ENCODE peak calls at places on chromosome 2, in ten cellular contexts. F is Panc1; E is HepG2; U is hepatocyte; I is tibial nerve; N is CD4-positive, alpha-beta T cell; G is IMR-90; K is Peyer's patch; P is A549; X is spleen. Q is an unnamed sample.

GRCh38 chr2:191030521-191031154 is 16.7 kb upstream of the STAT1 start:
- DNase-seq in P (peak), U (peak), X (no peak), G (peak), F (no peak), I (no peak), E (peak), K (no peak), N (no peak), Q (no peak)

GRCh38 chr2:230717595-230717994 is 5.0 kb downstream of the CAB39 start:
- DNase-seq in N (no peak), K (no peak), I (no peak), X (no peak), E (no peak), U (no peak), G (no peak), F (no peak), P (no peak), Q (no peak)

GRCh38 chr2:66058675-66059074 is 376.2 kb upstream of the MEIS1 start:
- DNase-seq in E (no peak), U (no peak), K (no peak), X (no peak), F (no peak), I (no peak), G (no peak), P (no peak), N (no peak), Q (no peak)

GRCh38 chr2:143282684-143283083 is 153.5 kb downstream of the ARHGAP15 start:
- DNase-seq in U (no peak), N (no peak), X (no peak), K (no peak), E (no peak), F (no peak), G (no peak), P (no peak), I (no peak), Q (no peak)

GRCh38 chr2:182049783-182050182 is 64.1 kb downstream of the PPP1R1C start:
- DNase-seq in P (no peak), G (no peak), X (no peak), K (no peak), N (no peak), F (no peak), U (no peak), I (no peak), E (no peak), Q (no peak)

GRCh38 chr2:205706769-205707375 is 24.6 kb downstream of the NRP2 start:
- DNase-seq in K (peak), N (no peak), I (no peak), E (no peak), P (peak), F (no peak), U (peak), G (peak), X (peak), Q (peak)

GRCh38 chr2:191166111-191166755 is 15.4 kb upstream of the STAT4 start:
- DNase-seq in N (no peak), G (peak), E (peak), X (no peak), I (no peak), U (peak), P (peak), F (no peak), K (no peak), Q (peak)

GRCh38 chr2:210199186-210199765 is 26.0 kb downstream of the ACADL start:
- DNase-seq in X (no peak), E (peak), N (no peak), K (no peak), F (no peak), U (peak), P (peak), I (no peak), G (peak), Q (no peak)

GRCh38 chr2:29749843-29750242 is 171.5 kb downstream of the ALK start:
- DNase-seq in U (no peak), P (no peak), X (no peak), G (no peak), E (no peak), K (no peak), N (no peak), F (no peak), I (no peak), Q (no peak)

GRCh38 chr2:121297217-121297830 is 12.3 kb upstream of the TFCP2L1 start:
- DNase-seq in G (peak), E (peak), P (peak), I (no peak), N (no peak), U (peak), K (no peak), F (peak), X (no peak), Q (no peak)

GRCh38 chr2:190352668-190353536 is 9.5 kb downstream of the INPP1 start:
- DNase-seq in X (no peak), P (no peak), F (no peak), G (no peak), K (no peak), I (no peak), E (peak), N (no peak), U (peak), Q (no peak)

GRCh38 chr2:130307850-130308249 is 34.8 kb upstream of the IMP4 start:
- DNase-seq in I (no peak), N (no peak), K (no peak), E (no peak), P (no peak), X (no peak), U (no peak), G (no peak), F (no peak), Q (no peak)

GRCh38 chr2:170739048-170739447 is 23.9 kb downstream of the SP5 start:
- DNase-seq in E (peak), G (peak), K (no peak), N (no peak), X (no peak), I (no peak), P (peak), U (peak), F (peak), Q (peak)

GRCh38 chr2:112024246-112024645 is 30.8 kb upstream of the TMEM87B start:
- DNase-seq in N (no peak), E (no peak), K (no peak), U (no peak), X (no peak), G (no peak), P (no peak), F (no peak), I (no peak), Q (no peak)

GRCh38 chr2:100783986-100784385 is 36.0 kb upstream of the NPAS2 start:
- DNase-seq in F (no peak), X (no peak), I (no peak), N (no peak), P (no peak), U (no peak), K (no peak), G (no peak), E (no peak), Q (no peak)

GRCh38 chr2:96326990-96327820 is 2.1 kb downstream of the ITPRIPL1 start:
- DNase-seq in K (no peak), P (no peak), U (no peak), F (no peak), I (no peak), N (no peak), G (no peak), E (no peak), X (no peak), Q (no peak)

GRCh38 chr2:191402966-191403565 is 157.9 kb downstream of the MYO1B start:
- DNase-seq in I (no peak), X (no peak), U (no peak), K (no peak), G (no peak), F (no peak), N (no peak), E (no peak), P (no peak), Q (no peak)

GRCh38 chr2:119694994-119695521 is 16.1 kb downstream of the TMEM177 start:
- DNase-seq in N (peak), E (peak), U (no peak), P (no peak), G (peak), I (no peak), X (no peak), F (no peak), K (no peak), Q (no peak)

GRCh38 chr2:190974629-190975361 is 39.2 kb downstream of the STAT1 start:
- DNase-seq in X (no peak), E (no peak), K (no peak), F (no peak), G (no peak), I (no peak), N (no peak), P (no peak), U (no peak), Q (no peak)

GRCh38 chr2:110741491-110741980 is 9.2 kb downstream of the ACOXL start:
- DNase-seq in F (no peak), U (peak), N (no peak), X (no peak), K (no peak), P (no peak), E (no peak), G (no peak), I (no peak), Q (no peak)

GRCh38 chr2:27833931-27834330 is 56.3 kb downstream of the RBKS start:
- DNase-seq in K (no peak), N (no peak), F (no peak), G (peak), P (no peak), I (no peak), X (no peak), U (no peak), E (no peak), Q (no peak)

GRCh38 chr2:114862234-114862633 is 419.8 kb downstream of the DPP10 start:
- DNase-seq in X (no peak), N (no peak), K (no peak), F (no peak), I (no peak), U (no peak), E (no peak), G (no peak), P (no peak), Q (no peak)

GRCh38 chr2:25567406-25567805 is 106.0 kb downstream of the DTNB start:
- DNase-seq in F (peak), U (peak), K (no peak), I (no peak), G (peak), N (no peak), P (peak), X (no peak), E (peak), Q (no peak)

GRCh38 chr2:189350515-189351209 is 90.6 kb upstream of the WDR75 start:
- DNase-seq in K (no peak), P (no peak), F (no peak), I (peak), U (peak), N (no peak), E (no peak), G (peak), X (no peak), Q (peak)

GRCh38 chr2:232325324-232326273 is 53.0 kb upstream of the ALPP start:
- DNase-seq in G (peak), U (peak), K (peak), E (peak), I (no peak), N (peak), X (peak), F (no peak), P (peak), Q (peak)

GRCh38 chr2:26382534-26382933 is 19.2 kb upstream of the DRC1 start:
- DNase-seq in K (no peak), N (no peak), G (no peak), U (no peak), F (no peak), P (no peak), I (no peak), X (no peak), E (no peak), Q (no peak)

GRCh38 chr2:179773986-179774385 is 87.4 kb downstream of the ZNF385B start:
- DNase-seq in E (no peak), P (no peak), U (no peak), I (no peak), F (no peak), X (no peak), G (no peak), K (no peak), N (no peak), Q (no peak)

GRCh38 chr2:235659767-235660322 is 166.0 kb downstream of the AGAP1 start:
- DNase-seq in X (no peak), K (no peak), I (no peak), E (peak), F (no peak), G (peak), P (no peak), N (no peak), U (peak), Q (peak)

GRCh38 chr2:235661538-235661937 is 167.7 kb downstream of the AGAP1 start:
- DNase-seq in I (no peak), G (no peak), F (no peak), N (no peak), K (no peak), P (no peak), U (no peak), X (no peak), E (no peak), Q (no peak)

GRCh38 chr2:235661952-235662351 is 168.1 kb downstream of the AGAP1 start:
- DNase-seq in X (no peak), G (no peak), U (no peak), P (no peak), E (no peak), N (no peak), F (no peak), I (no peak), K (no peak), Q (no peak)

GRCh38 chr2:235661136-235661535 is 167.3 kb downstream of the AGAP1 start:
- DNase-seq in X (no peak), E (peak), I (no peak), G (no peak), U (no peak), K (no peak), F (no peak), N (no peak), P (no peak), Q (no peak)

DNA sequence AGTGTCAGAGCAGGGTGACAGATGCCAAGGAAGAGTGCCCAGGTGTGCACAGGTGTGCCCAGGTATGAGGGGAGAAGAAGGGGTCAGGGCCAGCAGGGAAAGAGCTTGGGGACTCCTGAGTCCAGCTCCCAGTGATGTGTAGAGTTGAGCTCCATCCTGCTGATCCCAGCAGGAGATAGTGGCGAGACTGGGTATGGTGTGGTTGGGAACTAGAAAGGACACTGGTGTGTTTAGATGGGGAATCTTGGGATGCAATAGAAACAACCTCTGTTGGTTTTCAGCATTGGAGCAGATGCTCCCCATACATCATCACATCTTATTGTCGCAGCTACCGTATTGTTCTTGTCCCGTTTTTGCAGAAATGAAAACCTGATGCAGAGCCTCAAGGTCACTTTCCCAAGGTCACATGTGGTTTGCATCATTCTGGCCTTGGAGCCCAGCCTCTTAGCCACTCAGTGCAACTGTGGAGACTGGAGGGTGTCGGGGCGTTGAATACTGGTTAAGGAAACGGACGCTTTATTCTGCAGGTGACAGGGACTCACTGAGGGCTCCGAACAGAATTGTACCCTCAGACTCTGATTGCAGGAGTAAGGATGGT is 166.7 kb downstream of the AGAP1 start:
- DNase-seq in G (no peak), K (no peak), N (no peak), P (no peak), I (no peak), U (no peak), X (no peak), E (peak), F (no peak), Q (no peak)
- H3K27ac ChIP-seq in G (no peak), K (no peak), N (no peak), P (no peak), I (peak), U (no peak), X (no peak), E (no peak), F (no peak), Q (no peak)

GRCh38 chr2:173612354-173612753 is 257.7 kb downstream of the CDCA7 start:
- DNase-seq in I (no peak), X (no peak), G (no peak), F (no peak), K (no peak), N (no peak), E (no peak), P (no peak), U (no peak), Q (no peak)
- TF ChIP-seq CTCF in I (no peak), X (no peak), G (no peak), F (peak), K (no peak), N (no peak), E (no peak), P (no peak), U (no peak), Q (no peak)

GRCh38 chr2:109300582-109300981 is 171.6 kb downstream of the SH3RF3 start:
- DNase-seq in U (no peak), N (no peak), X (no peak), F (no peak), P (no peak), E (no peak), I (no peak), G (no peak), K (no peak), Q (no peak)
- H3K27ac ChIP-seq in U (no peak), N (no peak), X (no peak), F (no peak), P (no peak), E (no peak), I (no peak), G (no peak), K (no peak), Q (no peak)

GRCh38 chr2:196466581-196466980 is 172.9 kb upstream of the CCDC150 start:
- DNase-seq in E (no peak), U (no peak), I (no peak), X (no peak), N (no peak), K (no peak), F (no peak), P (no peak), G (no peak), Q (no peak)

GRCh38 chr2:196473617-196474016 is 165.9 kb upstream of the CCDC150 start:
- DNase-seq in I (no peak), P (no peak), U (no peak), X (no peak), N (no peak), G (no peak), F (no peak), E (no peak), K (no peak), Q (no peak)

GRCh38 chr2:196464311-196464710 is 175.2 kb upstream of the CCDC150 start:
- DNase-seq in G (peak), F (no peak), K (no peak), P (no peak), I (no peak), U (no peak), N (no peak), X (no peak), E (no peak), Q (no peak)

GRCh38 chr2:196463706-196464105 is 175.8 kb upstream of the CCDC150 start:
- DNase-seq in G (no peak), F (no peak), K (no peak), I (no peak), P (no peak), U (no peak), E (no peak), X (no peak), N (no peak), Q (no peak)

GRCh38 chr2:196468394-196468793 is 171.1 kb upstream of the CCDC150 start:
- DNase-seq in K (no peak), X (no peak), G (no peak), E (no peak), F (no peak), U (no peak), P (no peak), N (no peak), I (no peak), Q (no peak)
- TF ChIP-seq CTCF in K (no peak), X (no peak), G (peak), E (no peak), F (peak), U (peak), P (no peak), N (no peak), I (no peak), Q (no peak)